ENCODE peak calls at places on chromosomes 13 and 19, in seven cellular contexts. L is heart right ventricle; B is GM23338; D is fibroblast of pulmonary artery; P is stimulated activated CD8-positive, alpha-beta memory T cell treated with anti-CD3 and anti-CD28 coated beads, Interleukin-15, amount 100 ng/mL, for 1 hour; M is Calu3; Z is iris pigment epithelial cell. Q is an unnamed sample.

GRCh38 chr19:8174706-8175105 is 25.3 kb upstream of the FBN3 start:
- DNase-seq in M (no peak), P (no peak), Z (peak; percentile 40), B (no peak), D (no peak), L (no peak), Q (no peak)

GRCh38 chr19:1854542-1855039 is 6.3 kb upstream of the REXO1 start:
- DNase-seq in D (no peak), L (peak; percentile 64), P (no peak), M (no peak), B (peak; percentile 56), Z (no peak), Q (no peak)

GRCh38 chr13:19633340-19634128 is at the start of gene MPHOSPH8:
- DNase-seq in B (peak; percentile 97), D (peak; percentile 97), P (peak; percentile 83), L (peak; percentile 93), Z (peak; percentile 96), M (peak; percentile 89), Q (peak; percentile 94)

GRCh38 chr19:1063030-1063908 is 3.7 kb upstream of the ARHGAP45 start:
- DNase-seq in P (no peak), Z (no peak), M (peak; percentile 25), B (peak; percentile 43), D (no peak), L (no peak), Q (no peak)

GRCh38 chr19:6807291-6807690 is 34.8 kb downstream of the VAV1 start:
- DNase-seq in M (no peak), D (no peak), Z (no peak), B (no peak), P (no peak), L (no peak), Q (no peak)

GRCh38 chr13:105971720-105972119 is 563.7 kb downstream of the EFNB2 start:
- DNase-seq in M (no peak), P (no peak), D (no peak), Z (no peak), B (no peak), L (no peak), Q (no peak)

GRCh38 chr19:16386619-16387240 is 62.1 kb downstream of the KLF2 start:
- DNase-seq in B (peak; percentile 73), Z (peak; percentile 75), M (peak; percentile 36), D (peak; percentile 79), L (no peak), P (no peak), Q (no peak)

GRCh38 chr13:112704634-112705145 is 14.9 kb downstream of the ATP11A start:
- DNase-seq in B (no peak), M (no peak), P (no peak), Z (no peak), L (no peak), D (no peak), Q (no peak)

GRCh38 chr19:8209111-8209964 is at the start of gene CERS4:
- DNase-seq in M (peak; percentile 68), B (peak; percentile 95), Z (peak; percentile 29), L (no peak), P (peak; percentile 60), D (peak; percentile 65), Q (peak; percentile 87)

GRCh38 chr19:3067549-3067948 is 5.3 kb upstream of the TLE5 start:
- DNase-seq in P (no peak), Z (no peak), L (no peak), M (no peak), D (no peak), B (no peak), Q (no peak)

GRCh38 chr13:112346173-112346898 is 29.8 kb upstream of the SPACA7 start:
- DNase-seq in L (no peak), Z (peak; percentile 2), D (no peak), B (peak; percentile 53), P (no peak), M (no peak), Q (no peak)